ENCODE peak calls at places on chromosome 1, in ten cellular contexts. Q is cardiac fibroblast, H is astrocyte of the spinal cord, F is esophagus muscularis mucosa, W is left ventricle myocardium inferior, L is bronchial epithelial cell, S is fibroblast of pulmonary artery, D is progenitor cell of endocrine pancreas, J is epithelial cell of esophagus, A is lung. O is an unnamed sample.

GRCh38 chr1:110605901-110606783 is at the start of gene KCNA2:
- DNase-seq in J (no peak), F (no peak), S (no peak), W (peak), L (peak), Q (no peak), D (peak), A (no peak), H (no peak), O (no peak)

GRCh38 chr1:228697209-228698016 is 37.9 kb upstream of the RHOU start:
- DNase-seq in W (peak), Q (peak), L (peak), A (peak), F (peak), J (peak), D (no peak), H (peak), S (peak), O (peak)

GRCh38 chr1:199490804-199491527 is 536.5 kb upstream of the NR5A2 start:
- DNase-seq in J (peak), A (no peak), F (no peak), L (peak), Q (peak), W (no peak), D (no peak), H (peak), S (peak), O (peak)

GRCh38 chr1:54095543-54096286 is 42.3 kb downstream of the TCEANC2 start:
- DNase-seq in W (no peak), D (no peak), H (no peak), F (no peak), Q (no peak), L (no peak), J (no peak), S (no peak), A (no peak), O (no peak)

GRCh38 chr1:19204665-19205266 is 5.3 kb downstream of the UBR4 start:
- DNase-seq in F (no peak), W (no peak), H (no peak), J (peak), D (no peak), L (peak), A (no peak), Q (peak), S (no peak), O (no peak)

GRCh38 chr1:119808972-119809550 is 2.2 kb downstream of the REG4 start:
- DNase-seq in F (no peak), D (peak), J (peak), H (peak), L (peak), W (peak), S (peak), Q (peak), A (peak), O (peak)

GRCh38 chr1:153432874-153433681 is 16.8 kb downstream of the S100A7A start:
- DNase-seq in L (no peak), D (no peak), W (no peak), S (no peak), J (no peak), Q (no peak), H (no peak), A (peak), F (peak), O (no peak)

GRCh38 chr1:207628776-207629175 is 16.2 kb upstream of the CR1L start:
- DNase-seq in H (no peak), D (no peak), W (no peak), J (no peak), S (peak), A (no peak), Q (no peak), F (no peak), L (no peak), O (no peak)

GRCh38 chr1:39214998-39215873 is 10.7 kb downstream of the MACF1 start:
- DNase-seq in J (peak), Q (no peak), D (no peak), H (no peak), F (no peak), L (peak), W (no peak), S (no peak), A (no peak), O (no peak)

GRCh38 chr1:31781138-31782065 is 17.3 kb upstream of the ADGRB2 start:
- DNase-seq in F (no peak), S (no peak), L (no peak), Q (no peak), J (no peak), D (no peak), W (no peak), H (no peak), A (no peak), O (no peak)

GRCh38 chr1:204408074-204408507 is 3.5 kb downstream of the PPP1R15B start:
- DNase-seq in J (peak), A (peak), W (peak), Q (peak), L (peak), S (peak), H (peak), D (no peak), F (peak), O (peak)

GRCh38 chr1:219542828-219543518 is 69.9 kb downstream of the ZC3H11B start:
- DNase-seq in H (peak), L (peak), A (no peak), Q (peak), S (peak), D (no peak), F (no peak), W (no peak), J (peak), O (no peak)

GRCh38 chr1:195462152-195462551 is 1146.1 kb downstream of the KCNT2 start:
- DNase-seq in J (no peak), D (no peak), F (no peak), Q (no peak), A (no peak), L (no peak), H (no peak), S (no peak), W (no peak), O (no peak)

GRCh38 chr1:64396817-64397216 is 73.1 kb upstream of the CACHD1 start:
- DNase-seq in D (no peak), A (no peak), J (peak), Q (peak), F (no peak), S (peak), L (no peak), W (no peak), H (no peak), O (peak)

GRCh38 chr1:27293915-27294314 is 28.0 kb upstream of the TMEM222 start:
- DNase-seq in Q (no peak), H (no peak), F (no peak), D (no peak), J (no peak), L (no peak), W (no peak), S (no peak), A (no peak), O (no peak)

GRCh38 chr1:77230051-77230450 is 10.8 kb upstream of the PIGK start:
- DNase-seq in W (no peak), H (no peak), F (no peak), D (no peak), L (peak), A (no peak), S (no peak), Q (peak), J (no peak), O (no peak)

GRCh38 chr1:215600867-215601266 is 33.8 kb downstream of the KCTD3 start:
- DNase-seq in J (no peak), A (no peak), W (no peak), S (no peak), F (no peak), D (no peak), L (no peak), H (no peak), Q (no peak), O (no peak)

GRCh38 chr1:46403916-46404315 is 9.8 kb downstream of the FAAH start:
- DNase-seq in F (no peak), J (no peak), S (no peak), L (no peak), Q (no peak), W (no peak), D (no peak), A (no peak), H (no peak), O (no peak)

GRCh38 chr1:91603409-91603808 is 102.8 kb downstream of the CDC7 start:
- DNase-seq in Q (no peak), D (no peak), A (no peak), F (no peak), S (no peak), H (no peak), W (no peak), L (no peak), J (no peak), O (no peak)

GRCh38 chr1:24009406-24009805 is 29.3 kb upstream of the SRSF10 start:
- DNase-seq in J (peak), A (no peak), D (no peak), F (no peak), S (peak), W (no peak), L (peak), Q (peak), H (peak), O (peak)

GRCh38 chr1:211135342-211135950 is 1.5 kb upstream of the KCNH1 start:
- DNase-seq in A (no peak), Q (peak), S (peak), H (peak), J (peak), L (peak), W (no peak), D (no peak), F (no peak), O (peak)

GRCh38 chr1:62433861-62434611 is 2.8 kb upstream of the USP1 start:
- DNase-seq in S (no peak), W (no peak), Q (no peak), H (no peak), F (no peak), A (no peak), J (no peak), L (peak), D (no peak), O (peak)

GRCh38 chr1:2596530-2597333 is 10.2 kb downstream of the PRXL2B start:
- DNase-seq in S (no peak), F (no peak), W (no peak), D (no peak), J (no peak), Q (no peak), A (no peak), H (no peak), L (no peak), O (no peak)

GRCh38 chr1:202186327-202186726 is 7.3 kb upstream of the LGR6 start:
- DNase-seq in W (no peak), H (no peak), S (no peak), F (no peak), Q (no peak), J (no peak), A (no peak), D (no peak), L (no peak), O (no peak)

GRCh38 chr1:68346192-68346808 is 103.5 kb downstream of the RPE65 start:
- DNase-seq in S (peak), F (no peak), J (peak), A (no peak), Q (peak), D (no peak), L (peak), W (no peak), H (peak), O (peak)

GRCh38 chr1:68107771-68108170 is 57.3 kb upstream of the DIRAS3 start:
- DNase-seq in J (peak), D (no peak), W (no peak), S (peak), Q (peak), A (no peak), H (no peak), L (no peak), F (peak), O (peak)

GRCh38 chr1:16243408-16243690 is 6.4 kb upstream of the CPLANE2 start:
- DNase-seq in A (no peak), Q (no peak), F (no peak), D (no peak), J (no peak), S (no peak), W (no peak), L (no peak), H (no peak), O (no peak)

GRCh38 chr1:246306415-246307037 is 200.6 kb downstream of the SMYD3 start:
- DNase-seq in D (no peak), H (no peak), W (no peak), J (no peak), Q (peak), L (no peak), A (no peak), S (peak), F (no peak), O (peak)

GRCh38 chr1:25081496-25081895 is 150.8 kb downstream of the SYF2 start:
- DNase-seq in L (no peak), F (no peak), W (no peak), S (no peak), H (no peak), A (no peak), Q (no peak), J (peak), D (no peak), O (no peak)

GRCh38 chr1:7743346-7743745 is 27.8 kb upstream of the VAMP3 start:
- DNase-seq in S (no peak), F (peak), H (no peak), L (no peak), D (no peak), A (no peak), J (no peak), W (no peak), Q (no peak), O (no peak)

GRCh38 chr1:19096036-19096833 is 113.8 kb downstream of the UBR4 start:
- DNase-seq in A (peak), S (peak), J (peak), H (no peak), W (no peak), Q (peak), D (peak), L (peak), F (no peak), O (peak)

GRCh38 chr1:228469413-228470162 is 17.6 kb upstream of the RNF187 start:
- DNase-seq in J (no peak), Q (no peak), F (no peak), H (no peak), L (no peak), S (no peak), A (no peak), W (no peak), D (no peak), O (no peak)

GRCh38 chr1:23838401-23838866 is 13.2 kb upstream of the HMGCL start:
- DNase-seq in F (peak), Q (peak), S (peak), L (peak), J (peak), A (peak), W (peak), H (peak), D (peak), O (peak)

GRCh38 chr1:22963044-22963677 is 9.5 kb downstream of the LACTBL1 start:
- DNase-seq in Q (no peak), F (no peak), D (no peak), S (no peak), L (no peak), A (no peak), J (no peak), H (no peak), W (no peak), O (no peak)

GRCh38 chr1:234968470-234968869 is 160.2 kb downstream of the TOMM20 start:
- DNase-seq in H (no peak), J (no peak), D (no peak), Q (no peak), F (no peak), L (no peak), A (no peak), S (no peak), W (no peak), O (peak)

GRCh38 chr1:9782897-9783296 is 40.9 kb downstream of the CLSTN1 start:
- DNase-seq in H (no peak), S (no peak), D (no peak), L (no peak), J (no peak), W (no peak), F (no peak), Q (no peak), A (no peak), O (no peak)

GRCh38 chr1:204633665-204634064 is 51.9 kb downstream of the LRRN2 start:
- DNase-seq in S (no peak), H (no peak), W (peak), D (no peak), A (no peak), F (no peak), J (no peak), L (no peak), Q (no peak), O (no peak)

DNA sequence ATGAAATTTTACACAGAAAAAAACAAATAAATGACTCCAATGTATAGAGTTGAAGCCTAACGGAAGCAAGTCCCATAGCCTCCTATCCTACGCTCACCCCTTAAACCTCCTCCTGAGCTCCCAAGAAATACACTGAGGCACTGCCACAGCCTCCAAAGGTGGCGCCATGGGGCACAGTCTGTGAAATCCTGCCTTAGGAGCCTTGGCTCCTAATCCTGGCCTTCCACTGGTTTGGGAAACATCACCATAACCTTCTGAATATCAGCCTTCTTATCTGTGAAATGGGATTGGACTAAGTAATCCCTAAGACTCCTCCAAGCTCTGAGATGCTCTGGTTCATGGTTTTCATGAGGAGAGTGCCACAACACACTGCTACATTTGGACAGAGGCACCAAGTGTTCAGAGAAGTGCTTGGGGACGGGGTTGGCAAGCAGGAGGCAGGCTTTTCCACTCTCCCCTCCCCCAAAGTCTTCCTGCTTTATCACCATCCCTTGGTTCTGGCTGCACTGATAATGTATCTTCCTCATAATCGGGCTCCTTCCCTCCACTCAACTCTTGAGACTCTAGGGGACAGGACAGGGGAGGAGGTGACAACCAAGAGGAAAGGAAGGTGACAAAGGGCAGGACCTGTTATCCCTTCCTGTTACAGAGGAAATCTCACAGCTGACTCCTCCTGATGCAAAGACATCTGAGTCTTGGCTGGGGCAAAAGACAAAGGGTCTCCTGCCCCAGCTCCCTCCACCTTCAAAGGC is 2.7 kb downstream of the SLAMF7 start:
- DNase-seq in Q (no peak), A (no peak), W (no peak), S (no peak), H (no peak), D (no peak), F (no peak), J (no peak), L (no peak), O (no peak)
- TF ChIP-seq CTCF in Q (no peak), A (no peak), W (no peak), S (no peak), H (no peak), D (no peak), F (no peak), J (no peak), L (no peak), O (no peak)

DNA sequence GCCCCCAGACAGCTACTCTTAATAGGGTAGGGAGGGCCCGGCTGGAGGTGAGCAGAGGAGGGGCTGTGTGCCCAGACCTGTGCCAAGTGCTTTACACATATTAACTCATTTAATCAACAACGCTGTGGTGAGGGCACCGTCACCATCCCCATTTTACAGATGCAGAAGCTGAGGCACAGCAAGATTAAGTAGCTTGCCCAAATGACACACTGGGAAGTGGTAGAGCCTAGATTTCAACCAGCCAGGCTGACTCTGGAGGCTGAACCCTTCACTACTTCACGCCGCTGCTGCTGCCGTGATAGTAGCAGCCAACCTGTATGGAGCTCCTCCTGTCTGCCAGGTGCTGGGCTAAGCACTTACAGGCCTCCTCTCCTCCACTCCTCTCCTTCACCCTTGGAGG is 127.2 kb downstream of the PTPRU start:
- DNase-seq in A (no peak), J (no peak), F (no peak), H (no peak), D (no peak), S (no peak), L (no peak), Q (no peak), W (no peak), O (no peak)
- TF ChIP-seq CTCF in A (no peak), J (no peak), F (no peak), H (no peak), D (no peak), S (no peak), L (no peak), Q (no peak), W (no peak), O (no peak)

DNA sequence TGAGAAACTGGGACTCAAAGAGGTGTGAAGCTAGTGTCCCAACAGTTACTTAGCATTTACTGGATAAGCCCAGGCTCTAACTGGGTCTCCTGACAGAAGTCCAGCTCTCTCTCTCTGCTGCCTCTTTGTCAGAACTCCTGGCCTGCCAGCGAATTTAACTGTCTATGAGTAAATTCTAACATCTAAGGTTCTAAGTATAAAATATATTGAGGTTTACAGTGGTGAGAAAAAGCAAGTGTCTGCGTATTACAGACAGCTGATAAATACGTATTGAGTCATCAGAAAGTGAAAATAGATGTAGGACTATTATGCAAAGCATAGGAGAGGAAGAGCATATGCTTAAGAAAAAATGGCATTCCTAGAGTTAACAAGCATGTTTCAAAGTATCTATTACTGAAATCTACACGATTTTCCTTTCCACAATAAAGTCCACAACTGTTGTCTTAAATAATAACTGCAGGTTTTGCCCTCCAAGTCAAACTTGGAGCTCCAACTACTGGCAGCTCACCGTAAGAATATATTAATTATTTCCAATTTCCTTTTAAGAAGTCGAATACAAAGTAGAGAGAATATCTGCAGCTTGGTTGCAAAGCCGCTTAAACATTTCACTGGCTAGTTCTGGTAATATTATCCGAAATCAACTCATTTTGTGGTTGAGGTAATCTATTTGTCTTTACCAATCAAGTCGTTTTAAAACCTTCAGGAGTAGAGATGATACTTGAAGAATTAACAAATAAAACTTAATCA is 1.4 kb upstream of the RGS2 start:
- DNase-seq in Q (peak), F (no peak), S (peak), D (no peak), A (no peak), W (no peak), J (peak), H (peak), L (peak), O (peak)
- TF ChIP-seq CTCF in Q (peak), F (peak), S (peak), D (no peak), A (no peak), W (peak), J (peak), H (no peak), L (no peak), O (peak)

DNA sequence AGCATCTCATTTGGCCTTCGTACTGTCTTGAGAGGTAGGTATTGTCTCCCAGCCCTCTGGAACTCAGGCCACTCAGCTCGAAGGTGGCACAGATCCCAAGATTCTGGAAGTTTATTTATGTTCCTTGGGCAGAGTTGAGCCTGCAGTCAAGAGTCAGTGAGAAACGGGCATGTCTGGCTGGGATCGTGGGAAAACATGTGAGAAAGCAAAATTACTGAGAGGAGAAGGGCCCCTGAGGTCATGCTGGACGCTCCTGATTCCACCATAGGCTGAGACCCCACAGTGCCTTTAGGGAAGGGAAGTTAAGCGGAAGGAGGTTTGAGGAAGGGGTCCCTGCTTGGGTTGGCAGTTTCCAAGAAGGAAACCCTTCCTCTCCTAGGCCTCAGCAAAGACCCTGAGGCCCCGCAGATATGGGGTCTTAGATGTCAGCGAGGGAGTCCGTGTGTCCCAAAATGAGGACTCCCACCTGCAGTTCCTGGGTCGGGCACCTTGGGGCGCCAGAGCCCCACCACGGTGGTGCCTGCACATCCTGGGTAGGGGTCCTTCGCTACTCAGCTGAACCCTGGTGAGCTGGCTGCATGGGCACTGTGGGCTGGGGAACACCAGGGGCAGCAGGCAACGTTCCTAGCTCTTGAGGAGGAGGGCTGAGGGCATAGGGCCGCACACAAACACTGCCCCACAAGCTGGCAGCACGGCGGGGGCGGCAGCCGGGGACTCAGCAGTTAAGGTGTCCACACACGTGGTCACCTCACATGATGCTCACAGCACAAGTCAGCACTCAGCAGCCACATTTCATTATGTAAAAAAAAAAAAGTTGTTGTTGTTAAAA is 12.3 kb upstream of the SEMA4A start:
- DNase-seq in D (peak), L (no peak), W (no peak), J (no peak), H (no peak), Q (no peak), A (no peak), F (no peak), S (no peak), O (no peak)
- TF ChIP-seq CTCF in D (peak), L (peak), W (peak), J (peak), H (peak), Q (peak), A (peak), F (peak), S (peak), O (peak)